ENCODE peak calls at places on chromosome 14, in five cellular contexts. V is cardiac muscle cell, Q is thyroid gland, R is suprapubic skin, B is ovary. E is an unnamed sample. For H3K4me1, the result is how much of the 10 kb centered on the place peaks cover.

GRCh38 chr14:37546621-37547447 is 48.2 kb downstream of the FOXA1 start:
- DNase-seq in Q (no peak), V (peak), B (no peak), R (no peak), E (no peak)

GRCh38 chr14:90629471-90629870 is 186.8 kb downstream of the TTC7B start:
- DNase-seq in Q (no peak), R (no peak), B (no peak), V (no peak), E (no peak)

GRCh38 chr14:55979096-55979495 is 139.1 kb upstream of the PELI2 start:
- DNase-seq in V (no peak), R (no peak), B (no peak), Q (no peak), E (no peak)

GRCh38 chr14:79585845-79586244 is 625.5 kb downstream of the DIO2 start:
- DNase-seq in V (no peak), R (no peak), B (no peak), Q (no peak), E (no peak)

GRCh38 chr14:95428557-95428956 is 87.9 kb downstream of the SYNE3 start:
- DNase-seq in Q (no peak), V (no peak), R (no peak), B (no peak), E (no peak)

GRCh38 chr14:52000019-52000582 is 10.8 kb downstream of the RTRAF start:
- DNase-seq in R (no peak), Q (no peak), V (no peak), B (no peak), E (no peak)

GRCh38 chr14:20434701-20435453 is 1.1 kb downstream of the KLHL33 start:
- DNase-seq in V (no peak), R (no peak), Q (peak), B (peak), E (no peak)

GRCh38 chr14:60151715-60152114 is 13.5 kb downstream of the DHRS7 start:
- DNase-seq in B (peak), Q (peak), V (no peak), R (peak), E (peak)

GRCh38 chr14:74973003-74973614 is 17.7 kb upstream of the PGF start:
- DNase-seq in R (no peak), V (no peak), B (no peak), Q (peak), E (no peak)

GRCh38 chr14:79256311-79256879 is 954.9 kb downstream of the DIO2 start:
- DNase-seq in V (no peak), R (no peak), B (no peak), Q (no peak), E (no peak)

GRCh38 chr14:24690492-24690891 is 56.5 kb upstream of the GZMB start:
- DNase-seq in Q (no peak), R (no peak), B (no peak), V (no peak), E (no peak)

GRCh38 chr14:97413991-97414717 is 617.0 kb downstream of the VRK1 start:
- DNase-seq in R (no peak), V (no peak), B (no peak), Q (no peak), E (no peak)

GRCh38 chr14:70257526-70257925 is 68.8 kb upstream of the SLC8A3 start:
- DNase-seq in Q (no peak), R (no peak), B (no peak), V (no peak), E (no peak)

GRCh38 chr14:39109893-39110715 is 4.0 kb upstream of the GEMIN2 start:
- DNase-seq in B (no peak), R (no peak), V (no peak), Q (peak), E (no peak)
- H3K4me3 ChIP-seq in B (peak), R (no peak), V (no peak), Q (no peak), E (no peak)

DNA sequence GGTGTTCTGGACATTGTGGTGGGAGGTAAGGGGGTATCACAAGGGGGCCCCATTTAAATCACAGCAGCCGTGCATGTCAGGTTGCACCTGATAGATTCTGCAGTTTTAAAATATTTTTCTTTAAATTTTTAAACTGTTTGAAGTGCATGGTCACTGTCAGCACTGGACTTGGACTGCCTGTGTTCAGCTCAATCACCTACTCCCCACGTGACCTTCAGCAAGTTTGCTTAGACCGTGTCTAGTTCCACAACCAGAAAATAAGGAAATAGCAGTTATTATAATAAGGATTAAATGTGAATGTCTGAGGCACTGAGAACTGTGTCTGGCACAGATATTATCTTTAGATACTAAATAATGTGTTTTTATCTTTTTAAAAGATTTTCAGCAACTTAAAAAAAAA is 64.7 kb downstream of the ESR2 start:
- DNase-seq in Q (no peak), V (no peak), R (no peak), B (no peak), E (no peak)
- H3K4me1 ChIP-seq in Q (under half), V (under half), R (under half), B (under half), E (under half)

GRCh38 chr14:104095426-104096310 is 10.2 kb downstream of the ASPG start:
- DNase-seq in R (no peak), V (no peak), B (no peak), Q (no peak), E (peak)

GRCh38 chr14:104096318-104096717 is 10.8 kb downstream of the ASPG start:
- DNase-seq in B (no peak), V (no peak), R (no peak), Q (no peak), E (no peak)

GRCh38 chr14:104098272-104099095 is 13.0 kb downstream of the ASPG start:
- DNase-seq in V (no peak), R (no peak), Q (no peak), B (no peak), E (peak)

GRCh38 chr14:104094709-104095425 is 9.4 kb downstream of the ASPG start:
- DNase-seq in Q (peak), R (no peak), B (peak), V (peak), E (peak)

DNA sequence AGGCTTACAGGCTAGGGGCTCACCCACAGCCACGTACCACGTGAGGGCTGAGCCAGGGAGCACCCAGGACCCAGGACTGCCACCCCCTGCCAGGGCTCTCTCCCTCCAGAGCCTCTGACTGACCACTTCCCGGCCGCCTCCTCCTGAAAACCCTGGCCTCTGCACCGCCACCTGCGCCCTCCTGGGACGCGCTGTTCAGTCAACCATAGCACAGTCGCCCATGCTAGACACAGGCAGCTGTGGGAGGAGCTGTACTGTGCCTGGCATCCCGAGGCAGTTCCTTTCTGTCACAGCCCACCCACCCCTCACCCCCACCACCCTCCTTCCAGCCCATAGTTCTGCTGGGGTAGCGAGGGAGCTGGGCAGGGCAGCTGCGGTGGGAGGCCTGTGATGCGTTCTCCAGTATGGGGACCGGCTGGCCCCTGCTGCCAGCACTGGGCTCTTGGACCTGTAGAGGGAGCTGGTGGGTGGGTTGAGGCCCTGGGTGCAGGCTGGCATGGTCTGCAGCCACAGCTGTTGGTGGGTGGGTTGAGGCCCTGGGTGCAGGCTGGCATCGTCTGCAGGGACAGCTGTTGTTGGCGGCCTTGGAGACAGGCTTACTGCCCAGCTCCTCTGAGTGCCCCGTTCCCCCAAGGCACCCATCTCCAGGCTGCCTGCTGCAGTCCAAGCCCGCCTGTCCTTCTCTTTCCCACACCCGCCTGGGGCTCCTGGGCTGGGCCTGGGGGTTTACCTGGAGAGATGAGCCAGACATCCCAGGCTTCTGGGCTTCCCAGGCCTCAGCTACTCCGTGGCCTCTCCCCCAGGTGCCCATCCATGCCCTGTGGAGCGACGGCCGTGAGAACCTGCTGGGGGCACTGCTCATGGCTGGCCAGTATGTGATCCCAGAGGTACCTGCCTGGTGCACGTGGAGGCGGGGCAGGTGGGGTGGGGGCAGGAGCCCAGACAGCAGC is 11.5 kb downstream of the ASPG start:
- DNase-seq in B (no peak), Q (no peak), R (no peak), V (no peak), E (peak)
- TF ChIP-seq CTCF in B (no peak), Q (no peak), R (peak), V (no peak), E (no peak)

GRCh38 chr14:99659333-99659741 is 14.4 kb downstream of the HHIPL1 start:
- DNase-seq in B (no peak), R (no peak), V (no peak), Q (peak), E (no peak)
- H3K4me3 ChIP-seq in B (no peak), R (peak), V (no peak), Q (no peak), E (no peak)

GRCh38 chr14:99545574-99545973 is 58.4 kb downstream of the CCDC85C start:
- DNase-seq in B (no peak), V (no peak), R (no peak), Q (no peak), E (no peak)

GRCh38 chr14:99542566-99542965 is 61.4 kb downstream of the CCNK start:
- DNase-seq in Q (no peak), R (no peak), V (no peak), B (no peak), E (no peak)

GRCh38 chr14:99544971-99545370 is 59.0 kb downstream of the CCDC85C start:
- DNase-seq in Q (no peak), V (no peak), R (no peak), B (no peak), E (no peak)

GRCh38 chr14:99543369-99543768 is 60.6 kb downstream of the CCDC85C start:
- DNase-seq in B (no peak), Q (no peak), V (no peak), R (no peak), E (no peak)

GRCh38 chr14:99543985-99544384 is 60.0 kb downstream of the CCDC85C start:
- DNase-seq in B (no peak), Q (no peak), V (no peak), R (no peak), E (no peak)
- H3K4me1 ChIP-seq in B (under half), Q (under half), V (under half), R (under half), E (under half)

DNA sequence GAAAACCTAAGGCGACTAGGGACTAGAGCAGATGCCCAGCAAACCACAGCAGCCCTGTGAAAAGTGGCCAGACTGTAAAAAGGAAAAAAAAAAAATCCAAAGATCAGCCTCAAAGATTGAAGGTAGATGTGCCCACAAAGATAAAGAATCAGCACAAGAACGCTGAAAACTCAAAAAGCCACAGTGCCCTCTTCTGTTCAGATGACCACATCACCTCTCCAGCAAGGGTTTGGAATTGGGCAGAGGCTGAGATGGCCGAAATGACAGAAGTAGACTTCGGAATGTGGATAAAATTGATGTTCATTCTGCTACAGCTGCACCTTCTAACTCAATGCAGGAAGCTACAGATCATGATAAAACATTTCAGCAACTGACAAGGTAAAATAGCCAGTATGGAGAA is 154.4 kb downstream of the GPHN start:
- DNase-seq in R (no peak), B (no peak), Q (no peak), V (no peak), E (no peak)
- TF ChIP-seq CTCF in R (no peak), B (no peak), Q (peak), V (peak), E (no peak)

GRCh38 chr14:40346275-40346674 is 914.0 kb upstream of the FBXO33 start:
- DNase-seq in B (no peak), R (no peak), V (no peak), Q (no peak), E (no peak)

GRCh38 chr14:40347675-40348074 is 915.4 kb upstream of the FBXO33 start:
- DNase-seq in B (no peak), R (no peak), V (no peak), Q (no peak), E (no peak)
- H3K4me3 ChIP-seq in B (no peak), R (no peak), V (peak), Q (no peak), E (no peak)

DNA sequence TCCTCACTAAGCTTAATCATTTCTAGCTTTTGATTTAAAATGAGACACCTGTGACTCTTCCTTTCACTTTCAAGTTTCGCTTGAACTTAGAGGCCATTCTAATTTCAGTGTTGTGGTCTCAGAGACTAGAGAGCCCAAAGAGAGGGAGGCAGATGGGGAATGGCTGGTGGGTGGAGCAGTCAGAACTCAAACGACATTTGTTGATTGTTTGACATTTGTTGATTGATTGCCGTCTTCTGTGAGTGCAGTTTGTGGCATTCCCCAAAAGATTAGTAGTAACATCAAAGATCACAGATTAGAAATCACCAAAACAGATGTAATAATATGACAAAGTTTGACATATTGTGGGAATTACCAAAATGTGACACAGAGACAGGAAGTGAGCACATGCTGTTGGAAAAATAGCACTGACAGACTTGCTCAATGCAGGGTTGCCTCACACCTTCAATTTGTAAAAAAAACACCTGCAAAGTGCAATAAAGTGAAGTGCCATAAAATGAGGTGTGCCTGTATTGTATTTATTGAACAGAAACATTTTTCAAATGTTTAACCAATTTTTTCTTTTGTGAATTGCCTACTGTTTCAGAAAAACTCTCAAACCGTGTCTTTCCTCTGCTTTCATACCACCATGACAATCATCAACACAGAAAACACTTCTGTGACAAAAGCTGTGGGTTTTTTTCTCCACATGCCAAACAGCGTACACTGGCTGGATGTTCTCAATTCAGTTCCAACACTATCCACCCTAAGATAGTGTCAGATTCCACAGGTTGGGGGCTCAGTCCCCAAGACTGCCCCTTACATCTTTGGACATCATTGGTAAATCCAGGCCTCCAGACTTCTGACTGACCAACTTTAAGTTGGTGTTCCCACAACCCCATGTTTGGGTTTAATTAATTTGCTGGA is 376.3 kb upstream of the RGS6 start:
- DNase-seq in V (no peak), R (no peak), Q (no peak), B (no peak), E (no peak)
- H3K4me1 ChIP-seq in V (under half), R (under half), Q (under half), B (under half), E (under half)

DNA sequence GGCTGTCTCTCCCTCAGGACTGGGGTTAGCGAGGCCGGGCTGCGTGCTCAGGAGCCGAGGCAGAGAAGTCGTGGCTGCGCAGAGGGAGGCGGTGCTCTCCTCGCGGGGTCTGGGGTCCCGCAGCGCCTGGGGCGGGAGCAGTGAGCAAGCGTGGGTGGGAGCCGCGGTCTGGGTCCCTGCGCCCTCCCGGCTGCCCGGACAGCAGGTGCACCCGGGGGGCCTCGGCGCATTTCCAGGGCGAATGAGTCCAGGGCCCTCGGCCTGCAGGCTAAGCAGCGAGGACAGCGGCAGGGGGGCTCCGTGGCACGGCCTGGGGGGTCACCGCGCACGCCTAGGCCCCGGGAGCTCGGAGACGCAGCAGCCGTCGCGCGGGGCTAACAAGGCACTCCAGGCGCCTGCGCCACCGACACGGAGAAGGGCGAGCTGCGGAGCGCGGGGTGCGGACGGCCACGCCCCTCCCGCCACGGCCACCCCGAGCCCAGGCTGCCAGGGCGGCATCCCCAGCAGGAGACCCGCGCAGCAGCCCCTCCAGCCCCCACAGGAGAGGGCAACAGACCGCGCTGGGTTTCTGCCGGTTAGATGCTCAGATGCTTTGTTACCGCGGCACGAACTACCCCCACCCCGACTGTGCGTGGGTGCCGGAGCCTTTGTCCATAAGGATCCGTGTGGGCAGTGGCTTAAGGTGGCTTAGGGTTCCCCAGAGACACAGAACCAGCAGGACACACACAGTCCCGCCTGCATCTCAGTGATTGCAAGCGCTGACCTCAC is 117.7 kb upstream of the C14orf180 start:
- DNase-seq in Q (no peak), B (no peak), R (peak), V (peak), E (no peak)
- TF ChIP-seq CTCF in Q (no peak), B (no peak), R (no peak), V (no peak), E (no peak)

GRCh38 chr14:23173039-23173438 is 10.4 kb downstream of the SLC7A8 start:
- DNase-seq in B (no peak), Q (no peak), V (no peak), R (no peak), E (no peak)
- H3K4me3 ChIP-seq in B (no peak), Q (no peak), V (no peak), R (no peak), E (no peak)